ENCODE peak calls at places on chromosomes 5 and 9, in nine cellular contexts. R is SK-N-SH, I is GM23338, W is PC-3, S is neural progenitor cell, Z is hepatocyte, O is MM.1S, Y is HCT116, D is OCI-LY7. B is an unnamed sample.
A peak's percentile ranks its signal among the peaks of the same experiment; 100 is the strongest.

GRCh38 chr5:21654-22233 is 70.2 kb upstream of the PLEKHG4B start:
- DNase-seq in R (peak; percentile 59), I (peak; percentile 37), W (peak; percentile 62), S (no peak), Z (no peak), O (peak; percentile 79), Y (peak; percentile 38), D (peak; percentile 27), B (peak; percentile 51)

GRCh38 chr5:1007681-1008450 is 736 bp upstream of the NKD2 start:
- DNase-seq in R (no peak), I (no peak), W (no peak), S (no peak), Z (no peak), O (no peak), Y (no peak), D (no peak), B (no peak)

GRCh38 chr5:50292735-50293394 is 148.2 kb downstream of the EMB start:
- DNase-seq in R (no peak), I (no peak), W (no peak), S (no peak), Z (no peak), O (no peak), Y (no peak), D (no peak), B (no peak)

GRCh38 chr5:57207007-57207653 is 33.3 kb downstream of the GPBP1 start:
- DNase-seq in R (no peak), I (no peak), W (no peak), S (no peak), Z (no peak), O (no peak), Y (no peak), D (no peak), B (no peak)

GRCh38 chr9:93183663-93184438 is at the start of gene WNK2:
- DNase-seq in R (peak; percentile 96), I (peak; percentile 64), W (peak; percentile 63), S (peak; percentile 77), Z (peak; percentile 75), O (peak; percentile 46), Y (no peak), D (peak; percentile 57), B (peak; percentile 23)

GRCh38 chr5:109387408-109387974 is 22.3 kb downstream of the PJA2 start:
- DNase-seq in R (no peak), I (no peak), W (no peak), S (no peak), Z (no peak), O (no peak), Y (no peak), D (no peak), B (peak; percentile 6)

GRCh38 chr5:61719124-61719523 is 387.1 kb downstream of the ZSWIM6 start:
- DNase-seq in R (no peak), I (no peak), W (no peak), S (no peak), Z (no peak), O (no peak), Y (no peak), D (no peak), B (no peak)

GRCh38 chr5:111641533-111642230 is 115.3 kb downstream of the NREP start:
- DNase-seq in R (no peak), I (no peak), W (peak; percentile 83), S (no peak), Z (peak; percentile 15), O (no peak), Y (no peak), D (no peak), B (peak; percentile 93)

GRCh38 chr5:39331993-39332392 is 32.3 kb downstream of the C9 start:
- DNase-seq in R (no peak), I (no peak), W (no peak), S (no peak), Z (no peak), O (no peak), Y (no peak), D (no peak), B (peak; percentile 46)

GRCh38 chr9:134778841-134779411 is 101.7 kb upstream of the FCN2 start:
- DNase-seq in R (peak; percentile 84), I (peak; percentile 89), W (peak; percentile 60), S (peak; percentile 85), Z (peak; percentile 75), O (no peak), Y (peak; percentile 33), D (peak; percentile 62), B (peak; percentile 79)

GRCh38 chr5:127235136-127235535 is 55.5 kb upstream of the MEGF10 start:
- DNase-seq in R (no peak), I (no peak), W (peak; percentile 34), S (no peak), Z (no peak), O (no peak), Y (no peak), D (no peak), B (no peak)

GRCh38 chr9:106716820-106717219 is 146.1 kb upstream of the ZNF462 start:
- DNase-seq in R (no peak), I (no peak), W (peak; percentile 68), S (no peak), Z (no peak), O (no peak), Y (no peak), D (no peak), B (peak; percentile 9)

GRCh38 chr5:150107909-150108447 is 21.6 kb upstream of the CSF1R start:
- DNase-seq in R (no peak), I (no peak), W (no peak), S (no peak), Z (peak; percentile 56), O (no peak), Y (no peak), D (no peak), B (peak; percentile 70)

GRCh38 chr5:32151198-32151597 is 22.9 kb downstream of the GOLPH3 start:
- DNase-seq in R (no peak), I (no peak), W (no peak), S (no peak), Z (no peak), O (no peak), Y (no peak), D (no peak), B (no peak)

GRCh38 chr5:43536972-43537371 is 19.9 kb downstream of the PAIP1 start:
- DNase-seq in R (no peak), I (no peak), W (no peak), S (no peak), Z (no peak), O (no peak), Y (no peak), D (no peak), B (no peak)

GRCh38 chr9:123544007-123544827 is 188.2 kb downstream of the CRB2 start:
- DNase-seq in R (peak; percentile 64), I (peak; percentile 65), W (peak; percentile 42), S (peak; percentile 57), Z (peak; percentile 46), O (peak; percentile 38), Y (peak; percentile 12), D (peak; percentile 55), B (peak; percentile 66)

GRCh38 chr5:2685651-2686050 is 65.8 kb downstream of the IRX2 start:
- DNase-seq in R (no peak), I (no peak), W (peak; percentile 92), S (no peak), Z (no peak), O (no peak), Y (no peak), D (no peak), B (peak; percentile 50)
- H2AFZ ChIP-seq in R (no peak overlapping the region), I (no peak overlapping the region), W (no peak overlapping the region), S (peak overlapping the region; percentile 73), Z (no peak overlapping the region), O (no peak overlapping the region), Y (no peak overlapping the region), D (no peak overlapping the region), B (no peak overlapping the region)

DNA sequence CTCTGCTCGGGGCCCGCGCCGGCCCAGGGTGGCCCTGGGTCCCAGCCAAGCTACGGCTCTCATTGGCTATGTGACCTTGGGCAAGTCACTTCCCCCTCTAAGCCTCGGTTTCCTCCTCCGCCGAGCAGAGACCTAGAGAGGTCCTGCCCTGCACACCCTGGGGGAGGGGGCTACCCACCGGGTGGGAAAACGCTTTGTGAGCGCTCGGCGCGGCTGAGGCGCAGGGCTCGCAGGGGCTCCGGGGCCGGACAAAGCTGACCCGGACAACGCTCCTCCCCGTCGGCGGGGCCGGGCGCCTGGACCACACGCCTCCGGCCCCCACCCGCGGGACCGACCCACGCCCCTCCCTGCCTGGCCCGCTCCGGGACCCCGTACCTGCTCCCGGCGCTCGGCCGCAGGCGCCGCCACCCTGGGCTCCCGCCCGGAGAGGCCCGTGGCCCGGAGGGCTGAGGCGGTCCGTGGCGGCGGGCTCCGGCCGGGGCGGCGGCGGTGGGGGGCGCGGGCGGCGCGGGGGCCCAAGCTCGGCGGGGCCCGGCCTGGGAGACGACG is 85.7 kb upstream of the MELK start:
- DNase-seq in R (peak; percentile 77), I (peak; percentile 60), W (no peak), S (peak; percentile 63), Z (peak; percentile 61), O (peak; percentile 40), Y (no peak), D (peak; percentile 86), B (peak; percentile 60)
- TF ChIP-seq EZH2phosphoT487 in R (no peak), I (no peak), W (no peak), S (no peak), Z (no peak), O (no peak), Y (no peak), D (no peak), B (no peak)

DNA sequence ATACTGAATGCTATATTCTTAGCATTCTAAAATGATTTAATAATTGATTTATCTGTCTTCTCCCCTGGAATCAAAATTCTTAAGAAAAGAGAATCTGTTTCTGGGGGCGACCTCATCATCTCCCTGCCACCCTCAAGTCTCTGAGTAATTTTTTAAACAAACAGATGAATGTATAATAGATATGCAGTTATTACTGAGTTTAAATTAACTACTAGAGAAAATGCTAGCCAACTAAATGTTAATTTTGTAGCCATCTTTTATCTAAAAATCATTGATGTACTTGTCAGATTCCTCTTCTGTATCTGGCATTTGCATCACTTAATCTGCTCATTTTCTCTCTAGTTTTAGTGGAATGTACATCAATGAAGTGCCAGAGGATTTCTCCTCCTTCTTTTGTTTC is 87.5 kb downstream of the ERBIN start:
- DNase-seq in R (no peak), I (no peak), W (no peak), S (no peak), Z (no peak), O (no peak), Y (no peak), D (no peak), B (no peak)
- H3K79me2 ChIP-seq in R (peaks cover 57% of the 10 kb centered on the region), I (peaks cover 18% of the 10 kb centered on the region), W (peaks cover 23% of the 10 kb centered on the region), S (peaks cover 35% of the 10 kb centered on the region), Z (peaks cover 56% of the 10 kb centered on the region), O (peaks cover 20% of the 10 kb centered on the region), Y (peaks cover 28% of the 10 kb centered on the region), D (peaks cover 20% of the 10 kb centered on the region), B (peaks cover 97% of the 10 kb centered on the region)

DNA sequence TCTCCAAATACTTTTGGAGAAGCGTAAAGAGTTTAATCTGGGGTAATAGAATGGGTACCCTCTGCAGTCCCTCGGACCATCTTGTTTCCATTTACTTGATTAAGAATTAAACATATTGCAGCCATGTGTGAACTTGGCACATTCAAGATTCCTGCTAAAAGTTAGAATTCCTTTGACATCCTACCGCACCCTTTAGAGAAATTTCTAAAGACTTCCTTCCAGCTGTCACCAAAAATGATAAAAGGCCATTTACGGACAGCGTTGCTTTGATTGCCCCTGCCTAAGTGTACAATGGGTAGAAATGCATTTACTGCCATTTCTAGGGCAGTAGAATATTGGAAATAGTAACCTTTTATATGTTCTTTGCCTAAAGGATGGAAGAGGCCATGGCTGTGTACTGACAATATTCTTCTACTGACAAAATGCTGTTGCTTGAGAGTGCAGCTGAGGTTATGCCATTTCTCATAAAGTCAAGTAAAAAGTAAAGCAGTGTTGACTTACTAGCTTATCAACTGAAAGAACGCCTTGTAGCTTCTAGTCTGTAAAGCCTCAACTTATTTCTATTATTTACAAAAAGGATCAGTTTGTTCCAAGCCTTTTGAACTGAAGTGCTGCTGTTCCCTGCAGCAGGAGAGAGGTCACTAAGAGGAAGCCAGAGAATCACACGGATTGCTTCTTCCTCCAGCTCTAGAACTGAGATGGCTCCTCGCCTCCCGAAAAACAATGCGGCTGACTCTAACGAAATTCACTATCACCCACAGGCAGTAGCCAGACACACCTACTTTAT is 139.8 kb upstream of the BASP1 start:
- DNase-seq in R (no peak), I (no peak), W (no peak), S (no peak), Z (no peak), O (no peak), Y (no peak), D (no peak), B (no peak)
- H2AFZ ChIP-seq in R (no peak overlapping the region), I (peak overlapping the region; percentile 38), W (no peak overlapping the region), S (peak overlapping the region; percentile 54), Z (no peak overlapping the region), O (no peak overlapping the region), Y (no peak overlapping the region), D (no peak overlapping the region), B (peak overlapping the region; percentile 34)